ENCODE peak calls at places on chromosomes 13 and 19, in eight cellular contexts. E is cardiac fibroblast, H is OCI-LY7, F is sigmoid colon, U is tibial artery, N is GM10248, Z is GM23338, R is WERI-Rb-1. C is an unnamed sample.

GRCh38 chr19:5567971-5568407 is 236 bp upstream of the TINCR start:
- DNase-seq in H (no peak), Z (no peak), U (no peak), N (no peak), R (no peak), F (no peak), E (no peak), C (no peak)

GRCh38 chr19:19528721-19529490 is at the start of gene YJEFN3:
- DNase-seq in H (no peak), Z (peak; percentile 86), R (peak; percentile 66), N (no peak), F (no peak), U (no peak), E (no peak), C (no peak)

GRCh38 chr13:50275392-50276063 is 260.3 kb downstream of the KCNRG start:
- DNase-seq in U (no peak), N (no peak), R (no peak), Z (no peak), H (no peak), F (no peak), E (peak; percentile 5), C (peak; percentile 5)

GRCh38 chr19:14115761-14116160 is 1.8 kb downstream of the PRKACA start:
- DNase-seq in F (no peak), Z (no peak), U (no peak), H (no peak), E (no peak), R (no peak), N (no peak), C (no peak)

GRCh38 chr13:41199526-41199925 is 5.2 kb upstream of the KBTBD7 start:
- DNase-seq in F (no peak), E (no peak), R (no peak), Z (no peak), N (peak; percentile 29), H (peak; percentile 42), U (no peak), C (no peak)

GRCh38 chr13:114080739-114081561 is 51.5 kb downstream of the RASA3 start:
- DNase-seq in F (peak; percentile 54), N (no peak), H (no peak), U (no peak), R (no peak), E (no peak), Z (no peak), C (no peak)

GRCh38 chr19:6536138-6536671 is 5.4 kb downstream of the TNFSF9 start:
- DNase-seq in R (peak; percentile 69), F (no peak), N (peak; percentile 95), H (peak; percentile 100), U (no peak), E (peak; percentile 53), Z (peak; percentile 84), C (peak; percentile 92)

GRCh38 chr19:14563590-14563926 is 8.3 kb downstream of the NDUFB7 start:
- DNase-seq in F (no peak), E (no peak), N (no peak), H (no peak), Z (no peak), R (no peak), U (no peak), C (no peak)

DNA sequence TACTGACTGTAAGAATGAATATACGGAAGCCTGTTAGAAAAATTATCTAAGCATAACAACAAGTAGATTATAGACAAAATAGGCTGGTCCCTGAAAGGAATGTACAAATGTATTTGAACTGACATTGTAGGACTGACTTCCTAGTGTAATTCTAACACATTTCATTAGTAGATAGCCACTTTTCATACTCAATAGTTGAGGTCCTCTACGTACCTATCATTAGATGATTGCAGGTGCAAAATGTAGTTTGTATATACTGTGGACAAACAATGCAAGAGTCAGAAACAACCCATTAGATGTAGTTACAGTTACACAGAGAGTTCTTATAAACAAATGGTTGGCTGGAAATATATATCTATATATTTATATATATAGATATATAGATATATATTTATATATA is 402.3 kb upstream of the SLITRK6 start:
- DNase-seq in Z (no peak), R (no peak), E (no peak), N (no peak), H (no peak), U (no peak), F (no peak), C (no peak)
- TF ChIP-seq CTCF in Z (no peak), R (no peak), E (no peak), N (no peak), H (no peak), U (no peak), F (no peak), C (no peak)

DNA sequence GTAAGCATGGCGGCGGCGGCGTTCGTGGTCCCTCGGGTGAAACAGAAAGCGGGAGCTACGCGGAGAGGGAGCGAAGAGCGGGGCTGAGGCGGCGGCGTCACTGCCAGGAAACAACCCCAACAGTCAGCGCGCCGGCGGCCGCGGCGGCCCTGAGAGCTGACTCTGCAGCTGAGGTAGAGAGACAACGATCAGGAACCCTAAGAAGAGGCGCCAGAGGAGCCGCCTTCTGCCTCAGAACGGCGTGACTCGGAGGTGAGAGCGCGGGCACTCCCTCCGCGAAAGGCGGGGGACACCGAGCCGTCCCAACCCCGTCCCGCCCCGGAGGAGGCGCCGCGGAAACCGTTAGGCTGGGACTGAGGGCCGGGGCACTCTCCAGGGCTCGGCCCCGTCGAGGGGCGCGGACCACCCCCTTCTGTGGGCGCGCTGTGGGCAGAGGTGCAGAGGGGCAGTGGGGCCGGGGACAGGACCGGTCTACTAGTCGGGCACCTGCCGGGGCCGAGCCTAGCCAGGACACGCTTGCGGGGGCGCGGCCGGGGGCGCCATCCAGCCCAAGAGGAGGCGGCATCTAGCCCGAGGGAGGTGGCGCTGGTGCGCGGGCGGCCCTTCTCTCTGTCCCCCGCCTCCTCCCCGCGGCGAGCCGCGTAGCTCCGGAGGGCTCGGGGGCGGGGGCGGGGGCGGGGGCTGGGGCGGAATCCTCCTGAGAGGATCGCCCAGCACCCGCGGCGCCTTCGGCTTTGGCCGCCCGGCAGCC is 389 bp downstream of the FNDC3A start:
- DNase-seq in R (peak; percentile 73), U (peak; percentile 83), H (peak; percentile 88), N (peak; percentile 82), F (peak; percentile 90), E (peak; percentile 80), Z (peak; percentile 83), C (peak; percentile 92)
- TF ChIP-seq CTCF in R (no peak), U (no peak), H (peak; percentile 43), N (peak; percentile 16), F (no peak), E (no peak), Z (peak; percentile 27), C (no peak)

GRCh38 chr13:32001392-32001768 is 30.2 kb upstream of the FRY start:
- DNase-seq in U (no peak), N (peak; percentile 70), E (peak; percentile 74), F (no peak), R (peak; percentile 42), H (peak; percentile 38), Z (peak; percentile 74), C (peak; percentile 3)

GRCh38 chr13:31998131-31998530 is 33.4 kb upstream of the FRY start:
- DNase-seq in Z (peak; percentile 16), E (no peak), R (no peak), U (no peak), N (no peak), H (no peak), F (no peak), C (no peak)

GRCh38 chr13:31997641-31998040 is 33.9 kb upstream of the FRY start:
- DNase-seq in H (no peak), R (no peak), U (no peak), E (no peak), Z (no peak), N (no peak), F (no peak), C (no peak)

GRCh38 chr13:32001769-32002168 is 29.8 kb upstream of the FRY start:
- DNase-seq in N (no peak), Z (no peak), H (no peak), U (no peak), F (no peak), R (no peak), E (no peak), C (no peak)

GRCh38 chr13:31996611-31997010 is 35.0 kb upstream of the FRY start:
- DNase-seq in E (no peak), R (peak; percentile 47), U (no peak), F (no peak), N (no peak), Z (no peak), H (no peak), C (no peak)
- TF ChIP-seq CTCF in E (no peak), R (peak; percentile 37), U (no peak), F (no peak), N (no peak), Z (peak; percentile 9), H (no peak), C (no peak)

GRCh38 chr19:49347835-49348234 is 12.6 kb downstream of the CD37 start:
- DNase-seq in N (no peak), F (no peak), R (peak; percentile 59), E (peak; percentile 74), Z (peak; percentile 85), U (no peak), H (peak; percentile 83), C (peak; percentile 42)
- TF ChIP-seq CTCF in N (no peak), F (no peak), R (no peak), E (peak; percentile 7), Z (peak; percentile 50), U (no peak), H (peak; percentile 38), C (no peak)

GRCh38 chr19:412356-413355 is 3.7 kb upstream of the C2CD4C start:
- DNase-seq in H (no peak), U (peak; percentile 15), E (no peak), N (no peak), F (no peak), Z (peak; percentile 61), R (peak; percentile 60), C (no peak)
- TF ChIP-seq CTCF in H (no peak), U (no peak), E (no peak), N (no peak), F (no peak), Z (peak; percentile 43), R (peak; percentile 13), C (no peak)

DNA sequence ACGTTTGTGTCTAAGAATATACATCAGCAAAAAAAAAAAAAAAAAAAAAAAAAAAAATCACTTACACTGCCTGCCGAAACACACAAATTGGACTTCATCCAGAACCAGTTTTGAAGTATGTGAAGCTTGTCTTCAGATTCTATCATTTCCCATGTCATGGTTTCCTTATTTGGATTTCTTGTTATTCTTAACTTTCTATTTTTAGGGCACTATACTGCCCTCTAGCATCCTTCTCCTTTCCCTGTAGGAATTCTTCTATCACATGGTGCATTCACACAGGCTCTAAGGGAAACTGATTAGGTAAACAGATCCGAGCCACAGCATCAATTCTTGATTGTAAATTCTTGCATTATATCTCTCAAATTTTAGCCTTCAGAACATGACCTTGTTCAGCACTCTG is 1507.5 kb downstream of the OLFM4 start:
- DNase-seq in R (no peak), U (no peak), H (no peak), Z (peak; percentile 74), N (no peak), E (peak; percentile 0), F (no peak), C (no peak)
- TF ChIP-seq CTCF in R (no peak), U (no peak), H (no peak), Z (peak; percentile 62), N (no peak), E (no peak), F (no peak), C (no peak)

GRCh38 chr19:17580470-17581000 is 25.1 kb downstream of the COLGALT1 start:
- DNase-seq in U (no peak), F (no peak), H (no peak), Z (peak; percentile 67), E (no peak), N (no peak), R (no peak), C (no peak)
- TF ChIP-seq CTCF in U (no peak), F (no peak), H (no peak), Z (peak; percentile 51), E (no peak), N (no peak), R (no peak), C (no peak)

C was measured in activated CD8-positive, alpha-beta T cell treated with anti-CD3 and anti-CD28 coated beads for 36 hours.